ENCODE peak calls at places on chromosomes 11 and 22, in four cellular contexts. H is fibroblast of lung, B is astrocyte, I is HCT116. G is an unnamed sample.

GRCh38 chr22:41862160-41862529 is 29.2 kb downstream of the SREBF2 start:
- DNase-seq in H (peak), B (peak), I (no peak), G (no peak)

GRCh38 chr11:102171101-102171500 is 60.9 kb downstream of the YAP1 start:
- DNase-seq in H (peak), B (peak), I (no peak), G (peak)

GRCh38 chr11:11454671-11455223 is 101.7 kb upstream of the CSNK2A3 start:
- DNase-seq in H (no peak), I (no peak), B (no peak), G (no peak)

GRCh38 chr22:17486719-17487118 is 76.6 kb upstream of the SLC25A18 start:
- DNase-seq in H (no peak), I (no peak), B (no peak), G (no peak)

GRCh38 chr11:102476812-102477211 is 24.2 kb upstream of the TMEM123 start:
- DNase-seq in H (no peak), B (no peak), I (no peak), G (no peak)

GRCh38 chr11:74325649-74326645 is 14.5 kb upstream of the P4HA3 start:
- DNase-seq in H (peak), I (no peak), B (peak), G (peak)

GRCh38 chr11:11998091-11998781 is 10.2 kb downstream of the DKK3 start:
- DNase-seq in H (peak), I (no peak), B (peak), G (peak)

GRCh38 chr11:86722041-86722440 is 49.6 kb upstream of the ME3 start:
- DNase-seq in I (no peak), H (peak), B (peak), G (no peak)

GRCh38 chr11:68741536-68741935 is 9.8 kb downstream of the TESMIN start:
- DNase-seq in B (peak), I (no peak), H (peak), G (no peak)

GRCh38 chr22:49052023-49052538 is 775.6 kb downstream of the BRD1 start:
- DNase-seq in I (no peak), B (peak), H (peak), G (no peak)

GRCh38 chr22:44538518-44539315 is 40.7 kb upstream of the RTL6 start:
- DNase-seq in B (no peak), I (no peak), H (no peak), G (no peak)

GRCh38 chr22:46070215-46070721 is 80.1 kb upstream of the PPARA start:
- DNase-seq in B (no peak), H (no peak), I (no peak), G (no peak)

GRCh38 chr11:96342131-96342970 is 644 bp downstream of the MAML2 start:
- DNase-seq in H (peak), I (no peak), B (peak), G (no peak)

GRCh38 chr22:24413726-24414385 is 13.5 kb upstream of the ADORA2A start:
- DNase-seq in I (no peak), H (no peak), B (no peak), G (no peak)

GRCh38 chr11:133065847-133066485 is 466.3 kb downstream of the OPCML start:
- DNase-seq in B (peak), H (peak), I (no peak), G (no peak)

GRCh38 chr11:82675838-82676237 is 57.8 kb downstream of the FAM181B start:
- DNase-seq in I (no peak), B (no peak), H (no peak), G (no peak)

GRCh38 chr11:96341237-96342130 is 1.5 kb downstream of the MAML2 start:
- DNase-seq in H (peak), B (no peak), I (no peak), G (no peak)

GRCh38 chr11:28366549-28367341 is 258.6 kb downstream of the METTL15 start:
- DNase-seq in H (peak), B (peak), I (no peak), G (peak)

GRCh38 chr11:67449116-67449844 is 3.2 kb downstream of the GPR152 start:
- DNase-seq in I (no peak), H (no peak), B (no peak), G (no peak)

GRCh38 chr11:66768088-66768521 is 39.1 kb upstream of the SPTBN2 start:
- DNase-seq in B (peak), H (peak), I (no peak), G (peak)

GRCh38 chr22:42437488-42438292 is 5.5 kb upstream of the NFAM1 start:
- DNase-seq in B (no peak), I (peak), H (peak), G (no peak)

GRCh38 chr11:120566176-120566575 is 54.6 kb downstream of the GRIK4 start:
- DNase-seq in I (peak), B (peak), H (peak), G (no peak)

GRCh38 chr11:122115520-122116343 is at the start of gene BLID:
- DNase-seq in B (no peak), I (no peak), H (peak), G (peak)

DNA sequence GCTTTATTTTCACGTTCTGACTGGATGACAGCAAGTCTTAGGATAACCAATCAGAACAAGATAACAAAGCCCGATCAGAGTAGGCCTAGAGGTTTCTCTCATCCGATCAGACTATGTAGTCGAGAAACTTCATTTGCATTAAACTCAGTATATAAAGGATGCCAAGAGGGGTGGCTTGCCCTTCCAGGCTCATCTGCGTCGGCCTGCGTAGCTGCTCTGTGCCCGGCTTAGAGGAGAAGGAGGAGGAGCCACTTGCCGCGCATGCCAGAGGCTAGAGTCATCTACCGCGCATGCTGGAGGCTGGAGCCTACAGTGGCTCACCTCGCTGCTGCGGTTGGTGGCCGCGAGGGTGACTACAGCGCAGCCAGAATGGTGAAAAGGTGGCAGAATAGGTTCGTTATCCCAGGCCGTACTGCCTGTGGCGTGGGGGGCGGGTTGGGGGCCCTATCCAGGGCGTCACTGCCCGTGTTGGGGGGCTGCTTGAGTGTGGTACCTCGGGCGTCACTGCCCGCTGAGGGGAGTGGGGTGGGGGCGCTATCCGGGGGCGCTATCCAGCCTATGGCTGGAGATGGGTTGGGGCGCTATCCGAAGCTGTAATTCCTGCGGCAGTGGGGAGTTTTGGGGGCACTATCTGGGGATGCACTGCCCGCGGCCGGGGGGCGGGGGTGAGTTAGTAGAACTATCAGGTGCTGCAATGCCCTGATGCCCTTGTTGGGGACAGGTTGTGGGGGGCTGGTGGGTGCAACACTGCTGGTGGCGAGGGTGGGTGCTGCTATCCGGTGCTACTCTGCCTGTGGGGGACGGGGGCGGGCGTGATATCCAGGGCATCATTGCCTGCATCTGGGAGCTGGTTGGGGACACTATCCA is at the start of gene RFPL2:
- DNase-seq in I (peak), H (peak), B (peak), G (no peak)
- H3K4me3 ChIP-seq in I (peak), H (no peak), B (no peak), G (peak)

GRCh38 chr11:110311783-110312578 is 15.6 kb upstream of the RDX start:
- DNase-seq in B (peak), H (peak), I (no peak), G (peak)
- H3K4me3 ChIP-seq in B (no peak), H (no peak), I (no peak), G (no peak)

GRCh38 chr11:129373489-129373953 is 2.1 kb upstream of the BARX2 start:
- DNase-seq in I (no peak), H (peak), B (no peak), G (no peak)
- H3K4me3 ChIP-seq in I (no peak), H (peak), B (peak), G (peak)

GRCh38 chr11:125164091-125164421 is 495 bp upstream of the PKNOX2 start:
- DNase-seq in I (no peak), B (no peak), H (no peak), G (no peak)
- H3K4me3 ChIP-seq in I (no peak), B (peak), H (peak), G (peak)

DNA sequence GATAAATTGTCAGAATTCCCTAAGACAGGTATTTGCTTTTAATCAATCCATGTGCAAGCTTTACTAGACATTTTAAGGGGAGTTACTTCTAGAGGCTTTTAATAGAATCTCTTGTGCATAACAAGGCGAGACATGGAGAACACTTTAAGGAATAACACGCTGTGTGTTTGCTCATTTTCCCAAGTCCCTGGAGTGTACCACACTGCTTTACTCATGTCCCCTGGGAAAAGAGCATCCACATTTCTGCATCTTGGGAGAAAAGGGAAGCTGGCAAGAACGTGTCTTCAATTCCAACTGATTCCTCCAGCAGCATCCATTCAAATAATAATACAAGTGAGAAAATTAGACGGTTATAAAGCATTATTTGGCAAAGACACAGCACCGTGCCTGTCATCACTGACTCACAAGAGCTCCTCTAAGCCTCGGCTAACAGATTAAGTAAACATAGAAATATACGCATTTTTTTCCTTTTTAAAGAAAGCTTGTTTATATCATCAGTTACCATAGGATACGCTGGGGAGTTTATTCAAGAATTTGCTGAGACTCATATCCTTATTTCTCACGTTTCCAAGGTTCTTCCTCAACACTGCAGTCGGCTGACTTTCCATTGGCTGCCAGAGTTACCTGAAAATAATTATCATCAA is 121.5 kb downstream of the CD44 start:
- DNase-seq in H (peak), I (no peak), B (peak), G (peak)
- H3K4me3 ChIP-seq in H (no peak), I (no peak), B (no peak), G (no peak)

DNA sequence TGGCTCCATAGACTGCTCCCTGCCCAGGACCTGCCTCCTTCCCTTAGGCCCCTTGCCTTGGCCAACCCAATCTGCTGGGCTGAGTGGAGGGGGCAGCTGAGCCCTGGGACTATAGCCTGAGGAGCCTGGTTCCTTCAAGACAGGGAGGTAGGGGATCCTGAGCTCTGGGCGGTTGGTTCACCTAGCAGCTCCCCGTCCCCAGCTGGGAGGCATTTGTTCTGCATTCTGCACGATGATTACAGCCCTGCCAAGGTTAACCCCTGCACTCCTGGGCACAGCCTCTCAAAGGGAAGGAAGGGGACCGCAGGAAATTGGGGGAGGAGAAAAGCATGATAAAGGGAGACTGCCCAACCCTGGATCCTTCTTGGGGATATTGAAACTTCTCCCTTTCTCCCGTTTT is 3.5 kb upstream of the CDC42EP1 start:
- DNase-seq in I (no peak), H (peak), B (no peak), G (no peak)
- H3K4me3 ChIP-seq in I (no peak), H (no peak), B (no peak), G (no peak)

DNA sequence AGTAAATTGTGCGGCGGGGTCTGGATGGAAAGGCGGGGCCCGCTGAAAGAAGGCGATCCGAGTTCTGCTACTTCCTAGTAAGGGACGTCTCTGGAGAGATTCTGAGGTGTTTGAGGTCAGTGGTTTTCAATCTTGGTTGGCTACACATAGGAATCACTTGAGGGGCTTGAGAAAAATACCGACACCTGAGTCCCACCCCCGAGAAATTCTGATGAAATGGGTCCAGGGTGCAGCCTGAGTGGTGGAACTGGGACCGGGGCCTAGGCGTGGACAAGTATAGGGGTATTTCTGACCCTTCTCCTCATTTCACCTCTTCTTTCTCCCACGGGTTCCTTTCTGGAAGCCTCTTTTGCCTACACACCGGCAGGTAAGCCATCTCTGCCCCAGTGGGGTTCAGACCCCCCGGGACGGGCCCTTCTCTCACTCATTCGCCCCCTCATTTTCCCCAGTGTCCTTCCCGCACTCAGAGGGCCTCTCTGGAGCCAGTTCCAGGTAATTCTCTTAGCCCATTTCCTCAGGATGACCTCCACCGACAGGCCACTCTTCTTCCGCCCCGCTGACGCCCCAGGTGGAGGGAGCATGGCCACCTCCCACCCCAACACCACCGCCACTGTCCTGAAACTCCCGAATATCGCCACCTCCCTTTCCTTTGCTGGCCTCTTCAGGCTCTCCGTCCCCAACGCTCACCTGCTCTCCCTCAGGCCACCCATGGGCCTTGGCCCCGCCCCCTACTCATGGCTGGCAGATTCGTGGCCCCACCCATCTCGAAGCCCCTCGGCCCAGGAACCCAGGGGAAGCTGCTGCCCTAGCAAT is 11.8 kb downstream of the ROBO3 start:
- DNase-seq in B (no peak), H (no peak), I (no peak), G (no peak)
- H3K4me3 ChIP-seq in B (peak), H (peak), I (peak), G (peak)

GRCh38 chr11:62842171-62842717 is 2.9 kb upstream of the WDR74 start:
- DNase-seq in I (no peak), H (peak), B (no peak), G (no peak)
- H3K4me3 ChIP-seq in I (peak), H (peak), B (peak), G (peak)